ENCODE peak calls at places on chromosome 1, in seven cellular contexts. T, H, D, F, E, K and R are unnamed samples.

GRCh38 chr1:239976130-239976968 is 115.3 kb upstream of the FMN2 start:
- DNase-seq in T (peak), H (no peak), D (peak), F (no peak), E (peak), K (peak), R (peak)

GRCh38 chr1:32464191-32464715 is 619 bp upstream of the ZBTB8B start:
- DNase-seq in T (no peak), H (no peak), D (no peak), F (no peak), E (no peak), K (no peak), R (no peak)

GRCh38 chr1:228804640-228805413 is 69.5 kb downstream of the RHOU start:
- DNase-seq in T (no peak), H (no peak), D (peak), F (no peak), E (no peak), K (no peak), R (no peak)

GRCh38 chr1:161427733-161428516 is 60.2 kb upstream of the CFAP126 start:
- DNase-seq in T (no peak), H (no peak), D (peak), F (no peak), E (no peak), K (no peak), R (no peak)

GRCh38 chr1:4659247-4659646 is 4.8 kb downstream of the AJAP1 start:
- DNase-seq in T (no peak), H (no peak), D (no peak), F (no peak), E (no peak), K (no peak), R (no peak)

GRCh38 chr1:197481101-197481500 is 213.0 kb downstream of the CRB1 start:
- DNase-seq in T (no peak), H (no peak), D (peak), F (no peak), E (no peak), K (no peak), R (peak)

GRCh38 chr1:112011231-112011630 is 21.8 kb upstream of the KCND3 start:
- DNase-seq in T (no peak), H (peak), D (no peak), F (no peak), E (no peak), K (no peak), R (no peak)

GRCh38 chr1:37631039-37631428 is 3.7 kb downstream of the RSPO1 start:
- DNase-seq in T (no peak), H (no peak), D (no peak), F (no peak), E (no peak), K (no peak), R (no peak)

GRCh38 chr1:195941314-195941713 is 666.9 kb downstream of the KCNT2 start:
- DNase-seq in T (no peak), H (no peak), D (no peak), F (no peak), E (no peak), K (no peak), R (no peak)

GRCh38 chr1:58968360-58968952 is 184.6 kb upstream of the JUN start:
- DNase-seq in T (peak), H (peak), D (peak), F (no peak), E (peak), K (no peak), R (no peak)

GRCh38 chr1:78303620-78304019 is 187.2 kb upstream of the PTGFR start:
- DNase-seq in T (no peak), H (peak), D (no peak), F (no peak), E (no peak), K (peak), R (no peak)

GRCh38 chr1:192756314-192756713 is 52.5 kb upstream of the RGS2 start:
- DNase-seq in T (no peak), H (no peak), D (no peak), F (no peak), E (no peak), K (no peak), R (no peak)

GRCh38 chr1:208183977-208184901 is 59.9 kb downstream of the PLXNA2 start:
- DNase-seq in T (no peak), H (peak), D (no peak), F (no peak), E (peak), K (peak), R (no peak)

GRCh38 chr1:225418598-225418997 is 9.2 kb downstream of the LBR start:
- DNase-seq in T (no peak), H (no peak), D (no peak), F (no peak), E (peak), K (no peak), R (no peak)

GRCh38 chr1:66557157-66557556 is 23.2 kb downstream of the SGIP1 start:
- DNase-seq in T (no peak), H (no peak), D (no peak), F (no peak), E (no peak), K (no peak), R (no peak)

GRCh38 chr1:156134716-156135435 is 18.5 kb upstream of the SEMA4A start:
- DNase-seq in T (no peak), H (no peak), D (no peak), F (no peak), E (no peak), K (no peak), R (no peak)

GRCh38 chr1:64215576-64215975 is 12.2 kb downstream of the UBE2U start:
- DNase-seq in T (no peak), H (no peak), D (no peak), F (no peak), E (no peak), K (peak), R (no peak)

GRCh38 chr1:182217071-182217470 is 155.6 kb upstream of the ZNF648 start:
- DNase-seq in T (no peak), H (no peak), D (no peak), F (no peak), E (no peak), K (no peak), R (no peak)

GRCh38 chr1:20600156-20600555 is 11.3 kb downstream of the CDA start:
- DNase-seq in T (no peak), H (no peak), D (no peak), F (no peak), E (peak), K (no peak), R (no peak)

GRCh38 chr1:164875518-164875917 is 316.5 kb downstream of the PBX1 start:
- DNase-seq in T (no peak), H (no peak), D (no peak), F (no peak), E (no peak), K (no peak), R (no peak)

GRCh38 chr1:24828887-24829192 is 83.6 kb downstream of the CLIC4 start:
- DNase-seq in T (no peak), H (no peak), D (no peak), F (no peak), E (no peak), K (no peak), R (no peak)

GRCh38 chr1:155078496-155079209 is at the start of gene EFNA3:
- DNase-seq in T (peak), H (peak), D (peak), F (no peak), E (peak), K (peak), R (peak)

GRCh38 chr1:39576016-39576657 is 453 bp downstream of the PABPC4 start:
- DNase-seq in T (peak), H (peak), D (no peak), F (no peak), E (peak), K (peak), R (peak)

GRCh38 chr1:40622936-40623629 is 42.4 kb downstream of the RIMS3 start:
- DNase-seq in T (no peak), H (no peak), D (no peak), F (no peak), E (no peak), K (no peak), R (no peak)

GRCh38 chr1:184941735-184942134 is 32.6 kb downstream of the NIBAN1 start:
- DNase-seq in T (no peak), H (no peak), D (peak), F (no peak), E (no peak), K (no peak), R (no peak)

GRCh38 chr1:34792868-34793727 is at the start of gene GJA4:
- DNase-seq in T (no peak), H (no peak), D (no peak), F (no peak), E (no peak), K (no peak), R (no peak)

GRCh38 chr1:219040291-219040690 is 133.4 kb upstream of the LYPLAL1 start:
- DNase-seq in T (no peak), H (no peak), D (no peak), F (no peak), E (no peak), K (no peak), R (no peak)

GRCh38 chr1:166925791-166926483 is 49.4 kb downstream of the ILDR2 start:
- DNase-seq in T (no peak), H (no peak), D (no peak), F (no peak), E (no peak), K (peak), R (no peak)

GRCh38 chr1:54460861-54461382 is 54.7 kb upstream of the SSBP3 start:
- DNase-seq in T (no peak), H (no peak), D (no peak), F (no peak), E (no peak), K (no peak), R (no peak)

GRCh38 chr1:30106125-30106524 is 617.3 kb downstream of the MATN1 start:
- DNase-seq in T (no peak), H (no peak), D (peak), F (no peak), E (peak), K (peak), R (no peak)

GRCh38 chr1:222042120-222042519 is 300.2 kb upstream of the DUSP10 start:
- DNase-seq in T (no peak), H (no peak), D (no peak), F (no peak), E (no peak), K (no peak), R (no peak)

GRCh38 chr1:107220036-107220435 is 79.2 kb downstream of the NTNG1 start:
- DNase-seq in T (no peak), H (no peak), D (no peak), F (no peak), E (no peak), K (no peak), R (no peak)

GRCh38 chr1:88528792-88529191 is 155.3 kb upstream of the PKN2 start:
- DNase-seq in T (no peak), H (no peak), D (no peak), F (no peak), E (no peak), K (no peak), R (no peak)

GRCh38 chr1:34898220-34898820 is 31.1 kb downstream of the DLGAP3 start:
- DNase-seq in T (no peak), H (no peak), D (no peak), F (no peak), E (no peak), K (peak), R (no peak)

GRCh38 chr1:211648980-211649934 is 26.2 kb downstream of the NEK2 start:
- DNase-seq in T (no peak), H (no peak), D (no peak), F (no peak), E (peak), K (no peak), R (no peak)